ENCODE peak calls at places on chromosome X, in nine cellular contexts. One of them, this sample, is unnamed.

GRCh38 chrX:12390301-12390700 is 252.0 kb downstream of the FRMPD4 start:
- DNase-seq in psoas muscle: no peak
- DNase-seq in thoracic aorta: no peak
- DNase-seq in BE2C: no peak
- DNase-seq in esophagus squamous epithelium: no peak
- DNase-seq in left lung: no peak
- DNase-seq in HL-60: no peak
- DNase-seq in cardiac muscle cell: peak; percentile 61
- DNase-seq in tibial artery: no peak
- DNase-seq in this sample: no peak

GRCh38 chrX:12978205-12979010 is 3.5 kb downstream of the TMSB4X start:
- DNase-seq in psoas muscle: no peak
- DNase-seq in thoracic aorta: no peak
- DNase-seq in BE2C: no peak
- DNase-seq in esophagus squamous epithelium: peak; percentile 14
- DNase-seq in left lung: peak; percentile 77
- DNase-seq in HL-60: peak; percentile 87
- DNase-seq in cardiac muscle cell: peak; percentile 88
- DNase-seq in tibial artery: peak; percentile 65
- DNase-seq in this sample: peak; percentile 21

GRCh38 chrX:109818921-109819320 is 85.9 kb upstream of the ACSL4 start:
- DNase-seq in psoas muscle: no peak
- DNase-seq in thoracic aorta: no peak
- DNase-seq in BE2C: no peak
- DNase-seq in esophagus squamous epithelium: no peak
- DNase-seq in left lung: no peak
- DNase-seq in HL-60: no peak
- DNase-seq in cardiac muscle cell: no peak
- DNase-seq in tibial artery: no peak
- DNase-seq in this sample: peak; percentile 29

GRCh38 chrX:45771560-45772340 is 571.1 kb upstream of the DIPK2B start:
- DNase-seq in psoas muscle: no peak
- DNase-seq in thoracic aorta: no peak
- DNase-seq in BE2C: no peak
- DNase-seq in esophagus squamous epithelium: no peak
- DNase-seq in left lung: peak; percentile 79
- DNase-seq in HL-60: peak; percentile 52
- DNase-seq in cardiac muscle cell: peak; percentile 63
- DNase-seq in tibial artery: no peak
- DNase-seq in this sample: no peak

GRCh38 chrX:150958177-150958576 is 25.0 kb upstream of the HMGB3 start:
- DNase-seq in psoas muscle: no peak
- DNase-seq in thoracic aorta: no peak
- DNase-seq in BE2C: no peak
- DNase-seq in esophagus squamous epithelium: no peak
- DNase-seq in left lung: no peak
- DNase-seq in HL-60: no peak
- DNase-seq in cardiac muscle cell: no peak
- DNase-seq in tibial artery: no peak
- DNase-seq in this sample: no peak

GRCh38 chrX:26234177-26234576 is 18.2 kb downstream of the MAGEB5 start:
- DNase-seq in psoas muscle: no peak
- DNase-seq in thoracic aorta: no peak
- DNase-seq in BE2C: no peak
- DNase-seq in esophagus squamous epithelium: no peak
- DNase-seq in left lung: no peak
- DNase-seq in HL-60: no peak
- DNase-seq in cardiac muscle cell: no peak
- DNase-seq in tibial artery: no peak
- DNase-seq in this sample: no peak

GRCh38 chrX:24099394-24099793 is 44.6 kb downstream of the EIF2S3 start:
- DNase-seq in psoas muscle: no peak
- DNase-seq in thoracic aorta: no peak
- DNase-seq in BE2C: no peak
- DNase-seq in esophagus squamous epithelium: no peak
- DNase-seq in left lung: no peak
- DNase-seq in HL-60: no peak
- DNase-seq in cardiac muscle cell: no peak
- DNase-seq in tibial artery: no peak
- DNase-seq in this sample: no peak

GRCh38 chrX:115602729-115603389 is 41.9 kb downstream of the PLS3 start:
- DNase-seq in psoas muscle: no peak
- DNase-seq in thoracic aorta: no peak
- DNase-seq in BE2C: no peak
- DNase-seq in esophagus squamous epithelium: no peak
- DNase-seq in left lung: no peak
- DNase-seq in HL-60: no peak
- DNase-seq in cardiac muscle cell: no peak
- DNase-seq in tibial artery: no peak
- DNase-seq in this sample: no peak

GRCh38 chrX:96683997-96684338 is 674 bp upstream of the DIAPH2 start:
- DNase-seq in psoas muscle: no peak
- DNase-seq in thoracic aorta: no peak
- DNase-seq in BE2C: no peak
- DNase-seq in esophagus squamous epithelium: no peak
- DNase-seq in left lung: no peak
- DNase-seq in HL-60: no peak
- DNase-seq in cardiac muscle cell: peak; percentile 30
- DNase-seq in tibial artery: no peak
- DNase-seq in this sample: no peak

GRCh38 chrX:132181364-132181763 is 37.9 kb downstream of the RAP2C start:
- DNase-seq in psoas muscle: no peak
- DNase-seq in thoracic aorta: no peak
- DNase-seq in BE2C: no peak
- DNase-seq in esophagus squamous epithelium: no peak
- DNase-seq in left lung: no peak
- DNase-seq in HL-60: peak; percentile 19
- DNase-seq in cardiac muscle cell: no peak
- DNase-seq in tibial artery: no peak
- DNase-seq in this sample: no peak

GRCh38 chrX:101078716-101079115 is at the start of gene TMEM35A:
- DNase-seq in psoas muscle: no peak
- DNase-seq in thoracic aorta: no peak
- DNase-seq in BE2C: no peak
- DNase-seq in esophagus squamous epithelium: no peak
- DNase-seq in left lung: no peak
- DNase-seq in HL-60: no peak
- DNase-seq in cardiac muscle cell: peak; percentile 38
- DNase-seq in tibial artery: no peak
- DNase-seq in this sample: peak; percentile 15

GRCh38 chrX:55132416-55132815 is 43.6 kb downstream of the PAGE2 start:
- DNase-seq in psoas muscle: no peak
- DNase-seq in thoracic aorta: no peak
- DNase-seq in BE2C: no peak
- DNase-seq in esophagus squamous epithelium: no peak
- DNase-seq in left lung: no peak
- DNase-seq in HL-60: no peak
- DNase-seq in cardiac muscle cell: no peak
- DNase-seq in tibial artery: no peak
- DNase-seq in this sample: no peak

GRCh38 chrX:20973038-20973437 is 401.2 kb upstream of the CNKSR2 start:
- DNase-seq in psoas muscle: no peak
- DNase-seq in thoracic aorta: no peak
- DNase-seq in BE2C: no peak
- DNase-seq in esophagus squamous epithelium: no peak
- DNase-seq in left lung: no peak
- DNase-seq in HL-60: no peak
- DNase-seq in cardiac muscle cell: no peak
- DNase-seq in tibial artery: no peak
- DNase-seq in this sample: no peak

GRCh38 chrX:110282922-110283321 is 35.0 kb downstream of the AMMECR1 start:
- DNase-seq in psoas muscle: no peak
- DNase-seq in thoracic aorta: no peak
- DNase-seq in BE2C: no peak
- DNase-seq in esophagus squamous epithelium: no peak
- DNase-seq in left lung: no peak
- DNase-seq in HL-60: no peak
- DNase-seq in cardiac muscle cell: no peak
- DNase-seq in tibial artery: no peak
- DNase-seq in this sample: no peak

GRCh38 chrX:47200385-47201150 is 6.9 kb downstream of the UBA1 start:
- DNase-seq in psoas muscle: peak; percentile 63
- DNase-seq in thoracic aorta: no peak
- DNase-seq in BE2C: no peak
- DNase-seq in esophagus squamous epithelium: no peak
- DNase-seq in left lung: no peak
- DNase-seq in HL-60: no peak
- DNase-seq in cardiac muscle cell: peak; percentile 22
- DNase-seq in tibial artery: no peak
- DNase-seq in this sample: no peak

GRCh38 chrX:72620550-72621145 is 48.0 kb upstream of the HDAC8 start:
- DNase-seq in psoas muscle: peak; percentile 33
- DNase-seq in thoracic aorta: peak; percentile 61
- DNase-seq in BE2C: no peak
- DNase-seq in esophagus squamous epithelium: no peak
- DNase-seq in left lung: peak; percentile 10
- DNase-seq in HL-60: no peak
- DNase-seq in cardiac muscle cell: peak; percentile 86
- DNase-seq in tibial artery: peak; percentile 83
- DNase-seq in this sample: no peak

GRCh38 chrX:19448077-19448476 is 67.2 kb downstream of the MAP3K15 start:
- DNase-seq in psoas muscle: no peak
- DNase-seq in thoracic aorta: no peak
- DNase-seq in BE2C: no peak
- DNase-seq in esophagus squamous epithelium: no peak
- DNase-seq in left lung: no peak
- DNase-seq in HL-60: no peak
- DNase-seq in cardiac muscle cell: no peak
- DNase-seq in tibial artery: no peak
- DNase-seq in this sample: no peak

GRCh38 chrX:17409566-17410290 is 34.7 kb downstream of the NHS start:
- DNase-seq in psoas muscle: no peak
- DNase-seq in thoracic aorta: no peak
- DNase-seq in BE2C: no peak
- DNase-seq in esophagus squamous epithelium: no peak
- DNase-seq in left lung: no peak
- DNase-seq in HL-60: no peak
- DNase-seq in cardiac muscle cell: no peak
- DNase-seq in tibial artery: no peak
- DNase-seq in this sample: no peak

GRCh38 chrX:150361777-150362351 is 1.3 kb upstream of the MAMLD1 start:
- DNase-seq in psoas muscle: peak; percentile 19
- DNase-seq in thoracic aorta: no peak
- DNase-seq in BE2C: no peak
- DNase-seq in esophagus squamous epithelium: no peak
- DNase-seq in left lung: peak; percentile 55
- DNase-seq in HL-60: no peak
- DNase-seq in cardiac muscle cell: peak; percentile 18
- DNase-seq in tibial artery: peak; percentile 66
- DNase-seq in this sample: peak; percentile 11

GRCh38 chrX:144494069-144494468 is 610.2 kb downstream of the UBE2NL start:
- DNase-seq in psoas muscle: no peak
- DNase-seq in thoracic aorta: no peak
- DNase-seq in BE2C: no peak
- DNase-seq in esophagus squamous epithelium: no peak
- DNase-seq in left lung: no peak
- DNase-seq in HL-60: no peak
- DNase-seq in cardiac muscle cell: no peak
- DNase-seq in tibial artery: no peak
- DNase-seq in this sample: no peak

GRCh38 chrX:69102805-69103204 is 62.4 kb downstream of the PJA1 start:
- DNase-seq in psoas muscle: no peak
- DNase-seq in thoracic aorta: no peak
- DNase-seq in BE2C: peak; percentile 36
- DNase-seq in esophagus squamous epithelium: no peak
- DNase-seq in left lung: no peak
- DNase-seq in HL-60: no peak
- DNase-seq in cardiac muscle cell: no peak
- DNase-seq in tibial artery: no peak
- DNase-seq in this sample: no peak

DNA sequence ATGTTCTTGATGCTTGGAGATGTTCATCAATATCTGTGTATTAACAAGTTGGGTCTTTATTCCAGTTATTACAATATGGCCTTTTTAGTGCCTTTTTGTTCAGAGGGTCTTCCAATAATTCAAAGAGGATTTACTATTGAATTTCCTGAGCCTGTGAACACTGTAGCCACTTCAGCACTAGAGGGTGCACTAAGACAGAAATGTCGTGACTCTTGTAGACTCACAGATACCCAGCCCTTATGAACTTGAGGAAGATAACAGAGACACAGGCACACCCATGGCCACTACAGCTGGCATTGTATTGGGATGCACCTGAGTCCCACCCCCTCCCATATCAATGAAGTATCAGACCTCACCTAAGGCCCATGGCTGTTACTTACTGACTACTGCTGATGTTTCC is 54.4 kb upstream of the ACTRT1 start:
- DNase-seq in psoas muscle: no peak
- DNase-seq in thoracic aorta: no peak
- DNase-seq in BE2C: peak; percentile 20
- DNase-seq in esophagus squamous epithelium: no peak
- DNase-seq in left lung: no peak
- DNase-seq in HL-60: peak; percentile 3
- DNase-seq in cardiac muscle cell: no peak
- DNase-seq in tibial artery: no peak
- DNase-seq in this sample: peak; percentile 39
- TF ChIP-seq CTCF in psoas muscle: no peak
- TF ChIP-seq CTCF in thoracic aorta: no peak
- TF ChIP-seq CTCF in BE2C: peak; percentile 65
- TF ChIP-seq CTCF in esophagus squamous epithelium: no peak
- TF ChIP-seq CTCF in left lung: no peak
- TF ChIP-seq CTCF in HL-60: no peak
- TF ChIP-seq CTCF in cardiac muscle cell: no peak
- TF ChIP-seq CTCF in tibial artery: no peak
- TF ChIP-seq CTCF in this sample: peak; percentile 66

GRCh38 chrX:318739-319578 is at the start of gene GTPBP6:
- DNase-seq in psoas muscle: peak; percentile 100
- DNase-seq in thoracic aorta: peak; percentile 99
- DNase-seq in BE2C: peak; percentile 95
- DNase-seq in esophagus squamous epithelium: no peak
- DNase-seq in left lung: peak; percentile 100
- DNase-seq in HL-60: peak; percentile 99
- DNase-seq in cardiac muscle cell: peak; percentile 100
- DNase-seq in tibial artery: peak; percentile 100
- DNase-seq in this sample: peak; percentile 99
- H3K4me3 ChIP-seq in psoas muscle: peak within 1 kb of the TSS; percentile 94
- H3K4me3 ChIP-seq in thoracic aorta: peak within 1 kb of the TSS; percentile 90
- H3K4me3 ChIP-seq in BE2C: peak within 1 kb of the TSS; percentile 72
- H3K4me3 ChIP-seq in esophagus squamous epithelium: peak within 1 kb of the TSS; percentile 95
- H3K4me3 ChIP-seq in left lung: peak within 1 kb of the TSS; percentile 89
- H3K4me3 ChIP-seq in HL-60: peak within 1 kb of the TSS; percentile 56
- H3K4me3 ChIP-seq in cardiac muscle cell: peak within 1 kb of the TSS; percentile 85
- H3K4me3 ChIP-seq in tibial artery: peak within 1 kb of the TSS; percentile 76
- H3K4me3 ChIP-seq in this sample: peak within 1 kb of the TSS; percentile 94

GRCh38 chrX:139203681-139204575 is 326.6 kb upstream of the F9 start:
- DNase-seq in psoas muscle: peak; percentile 21
- DNase-seq in thoracic aorta: no peak
- DNase-seq in BE2C: no peak
- DNase-seq in esophagus squamous epithelium: no peak
- DNase-seq in left lung: peak; percentile 84
- DNase-seq in HL-60: no peak
- DNase-seq in cardiac muscle cell: peak; percentile 6
- DNase-seq in tibial artery: no peak
- DNase-seq in this sample: no peak
- TF ChIP-seq CTCF in psoas muscle: no peak
- TF ChIP-seq CTCF in thoracic aorta: no peak
- TF ChIP-seq CTCF in BE2C: no peak
- TF ChIP-seq CTCF in esophagus squamous epithelium: no peak
- TF ChIP-seq CTCF in left lung: no peak
- TF ChIP-seq CTCF in HL-60: no peak
- TF ChIP-seq CTCF in cardiac muscle cell: no peak
- TF ChIP-seq CTCF in tibial artery: no peak
- TF ChIP-seq CTCF in this sample: no peak

GRCh38 chrX:31265383-31265782 is 193.5 kb upstream of the FTHL17 start:
- DNase-seq in psoas muscle: no peak
- DNase-seq in thoracic aorta: no peak
- DNase-seq in BE2C: no peak
- DNase-seq in esophagus squamous epithelium: no peak
- DNase-seq in left lung: no peak
- DNase-seq in HL-60: no peak
- DNase-seq in cardiac muscle cell: no peak
- DNase-seq in tibial artery: no peak
- DNase-seq in this sample: no peak
- H3K4me3 ChIP-seq in psoas muscle: peak overlapping the region; percentile 1
- H3K4me3 ChIP-seq in thoracic aorta: peak overlapping the region; percentile 39
- H3K4me3 ChIP-seq in BE2C: no peak overlapping the region
- H3K4me3 ChIP-seq in esophagus squamous epithelium: peak overlapping the region; percentile 9
- H3K4me3 ChIP-seq in left lung: no peak overlapping the region
- H3K4me3 ChIP-seq in HL-60: no peak overlapping the region
- H3K4me3 ChIP-seq in cardiac muscle cell: no peak overlapping the region
- H3K4me3 ChIP-seq in tibial artery: peak overlapping the region; percentile 59
- H3K4me3 ChIP-seq in this sample: no peak overlapping the region